ENCODE peak calls at places on chromosome 15, in six cellular contexts. One of them, this sample, is unnamed.
A peak's percentile ranks its signal among the peaks of the same experiment; 100 is the strongest.

GRCh38 chr15:100026041-100026440 is 292.8 kb upstream of the LYSMD4 start:
- DNase-seq in small intestine: no peak
- DNase-seq in neuronal stem cell: no peak
- DNase-seq in SJSA1: no peak
- DNase-seq in upper lobe of right lung: no peak
- DNase-seq in neural progenitor cell: no peak
- DNase-seq in this sample: no peak

GRCh38 chr15:55277116-55277564 is 12.5 kb downstream of the RAB27A start:
- DNase-seq in small intestine: no peak
- DNase-seq in neuronal stem cell: no peak
- DNase-seq in SJSA1: no peak
- DNase-seq in upper lobe of right lung: no peak
- DNase-seq in neural progenitor cell: no peak
- DNase-seq in this sample: no peak

GRCh38 chr15:72857331-72858065 is 73.9 kb upstream of the ADPGK start:
- DNase-seq in small intestine: peak; percentile 56
- DNase-seq in neuronal stem cell: no peak
- DNase-seq in SJSA1: peak; percentile 16
- DNase-seq in upper lobe of right lung: no peak
- DNase-seq in neural progenitor cell: no peak
- DNase-seq in this sample: no peak

GRCh38 chr15:76293361-76293760 is 17.9 kb downstream of the ETFA start:
- DNase-seq in small intestine: no peak
- DNase-seq in neuronal stem cell: no peak
- DNase-seq in SJSA1: no peak
- DNase-seq in upper lobe of right lung: no peak
- DNase-seq in neural progenitor cell: no peak
- DNase-seq in this sample: no peak

GRCh38 chr15:75145027-75145841 is 56.4 kb upstream of the C15orf39 start:
- DNase-seq in small intestine: no peak
- DNase-seq in neuronal stem cell: no peak
- DNase-seq in SJSA1: peak; percentile 88
- DNase-seq in upper lobe of right lung: no peak
- DNase-seq in neural progenitor cell: no peak
- DNase-seq in this sample: no peak

GRCh38 chr15:100330221-100330620 is 11.6 kb downstream of the ADAMTS17 start:
- DNase-seq in small intestine: peak; percentile 10
- DNase-seq in neuronal stem cell: no peak
- DNase-seq in SJSA1: no peak
- DNase-seq in upper lobe of right lung: no peak
- DNase-seq in neural progenitor cell: no peak
- DNase-seq in this sample: no peak

GRCh38 chr15:38316311-38316710 is 63.7 kb downstream of the SPRED1 start:
- DNase-seq in small intestine: no peak
- DNase-seq in neuronal stem cell: no peak
- DNase-seq in SJSA1: no peak
- DNase-seq in upper lobe of right lung: no peak
- DNase-seq in neural progenitor cell: no peak
- DNase-seq in this sample: no peak

GRCh38 chr15:59896652-59897051 is 107.5 kb upstream of the FOXB1 start:
- DNase-seq in small intestine: no peak
- DNase-seq in neuronal stem cell: no peak
- DNase-seq in SJSA1: no peak
- DNase-seq in upper lobe of right lung: no peak
- DNase-seq in neural progenitor cell: no peak
- DNase-seq in this sample: no peak

GRCh38 chr15:74240002-74240568 is 4.0 kb downstream of the CCDC33 start:
- DNase-seq in small intestine: peak; percentile 86
- DNase-seq in neuronal stem cell: no peak
- DNase-seq in SJSA1: peak; percentile 96
- DNase-seq in upper lobe of right lung: peak; percentile 90
- DNase-seq in neural progenitor cell: no peak
- DNase-seq in this sample: peak; percentile 97

GRCh38 chr15:26294062-26294689 is 431.0 kb upstream of the ATP10A start:
- DNase-seq in small intestine: no peak
- DNase-seq in neuronal stem cell: peak; percentile 9
- DNase-seq in SJSA1: no peak
- DNase-seq in upper lobe of right lung: no peak
- DNase-seq in neural progenitor cell: peak; percentile 53
- DNase-seq in this sample: no peak

GRCh38 chr15:90295270-90295648 is 29.8 kb downstream of the NGRN start:
- DNase-seq in small intestine: peak; percentile 19
- DNase-seq in neuronal stem cell: no peak
- DNase-seq in SJSA1: no peak
- DNase-seq in upper lobe of right lung: no peak
- DNase-seq in neural progenitor cell: no peak
- DNase-seq in this sample: no peak

GRCh38 chr15:59396211-59396610 is 23.5 kb upstream of the MYO1E start:
- DNase-seq in small intestine: no peak
- DNase-seq in neuronal stem cell: no peak
- DNase-seq in SJSA1: no peak
- DNase-seq in upper lobe of right lung: no peak
- DNase-seq in neural progenitor cell: no peak
- DNase-seq in this sample: no peak

GRCh38 chr15:78502641-78503040 is 4.7 kb upstream of the HYKK start:
- DNase-seq in small intestine: no peak
- DNase-seq in neuronal stem cell: no peak
- DNase-seq in SJSA1: no peak
- DNase-seq in upper lobe of right lung: no peak
- DNase-seq in neural progenitor cell: no peak
- DNase-seq in this sample: no peak

GRCh38 chr15:78508272-78508671 is 895 bp downstream of the HYKK start:
- DNase-seq in small intestine: peak; percentile 86
- DNase-seq in neuronal stem cell: no peak
- DNase-seq in SJSA1: no peak
- DNase-seq in upper lobe of right lung: no peak
- DNase-seq in neural progenitor cell: peak; percentile 4
- DNase-seq in this sample: no peak

GRCh38 chr15:78509726-78510312 is 2.4 kb downstream of the HYKK start:
- DNase-seq in small intestine: no peak
- DNase-seq in neuronal stem cell: no peak
- DNase-seq in SJSA1: no peak
- DNase-seq in upper lobe of right lung: no peak
- DNase-seq in neural progenitor cell: no peak
- DNase-seq in this sample: no peak

GRCh38 chr15:78507831-78508160 is 419 bp downstream of the HYKK start:
- DNase-seq in small intestine: no peak
- DNase-seq in neuronal stem cell: no peak
- DNase-seq in SJSA1: no peak
- DNase-seq in upper lobe of right lung: no peak
- DNase-seq in neural progenitor cell: no peak
- DNase-seq in this sample: no peak

GRCh38 chr15:78506971-78507830 is at the start of gene HYKK:
- DNase-seq in small intestine: peak; percentile 99
- DNase-seq in neuronal stem cell: peak; percentile 92
- DNase-seq in SJSA1: peak; percentile 95
- DNase-seq in upper lobe of right lung: peak; percentile 94
- DNase-seq in neural progenitor cell: peak; percentile 98
- DNase-seq in this sample: peak; percentile 99
- H3K27ac ChIP-seq in small intestine: peak within 1 kb of the TSS; percentile 42
- H3K27ac ChIP-seq in neuronal stem cell: peak within 1 kb of the TSS; percentile 5
- H3K27ac ChIP-seq in SJSA1: no peak within 1 kb of the TSS
- H3K27ac ChIP-seq in upper lobe of right lung: peak within 1 kb of the TSS; percentile 65
- H3K27ac ChIP-seq in neural progenitor cell: no peak within 1 kb of the TSS
- H3K27ac ChIP-seq in this sample: no peak within 1 kb of the TSS

GRCh38 chr15:62272290-62272689 is 107.2 kb upstream of the C2CD4B start:
- DNase-seq in small intestine: no peak
- DNase-seq in neuronal stem cell: no peak
- DNase-seq in SJSA1: no peak
- DNase-seq in upper lobe of right lung: no peak
- DNase-seq in neural progenitor cell: no peak
- DNase-seq in this sample: no peak

GRCh38 chr15:62275818-62276217 is 110.7 kb upstream of the C2CD4B start:
- DNase-seq in small intestine: peak; percentile 36
- DNase-seq in neuronal stem cell: no peak
- DNase-seq in SJSA1: no peak
- DNase-seq in upper lobe of right lung: no peak
- DNase-seq in neural progenitor cell: no peak
- DNase-seq in this sample: no peak

GRCh38 chr15:62269504-62269903 is 104.4 kb upstream of the C2CD4B start:
- DNase-seq in small intestine: no peak
- DNase-seq in neuronal stem cell: no peak
- DNase-seq in SJSA1: no peak
- DNase-seq in upper lobe of right lung: no peak
- DNase-seq in neural progenitor cell: peak; percentile 18
- DNase-seq in this sample: peak; percentile 8

GRCh38 chr15:62270216-62270921 is 105.3 kb upstream of the C2CD4B start:
- DNase-seq in small intestine: no peak
- DNase-seq in neuronal stem cell: no peak
- DNase-seq in SJSA1: no peak
- DNase-seq in upper lobe of right lung: no peak
- DNase-seq in neural progenitor cell: no peak
- DNase-seq in this sample: no peak
- H3K9me3 ChIP-seq in small intestine: peaks cover 4% of the 10 kb centered on the region
- H3K9me3 ChIP-seq in neuronal stem cell: peaks cover 7% of the 10 kb centered on the region
- H3K9me3 ChIP-seq in SJSA1: peaks cover 14% of the 10 kb centered on the region
- H3K9me3 ChIP-seq in upper lobe of right lung: peaks cover 30% of the 10 kb centered on the region
- H3K9me3 ChIP-seq in neural progenitor cell: no peaks in the 10 kb centered on the region
- H3K9me3 ChIP-seq in this sample: peaks cover 22% of the 10 kb centered on the region

GRCh38 chr15:56767315-56767714 is 34.0 kb upstream of the ZNF280D start:
- DNase-seq in small intestine: no peak
- DNase-seq in neuronal stem cell: no peak
- DNase-seq in SJSA1: no peak
- DNase-seq in upper lobe of right lung: no peak
- DNase-seq in neural progenitor cell: no peak
- DNase-seq in this sample: no peak

GRCh38 chr15:56774356-56774755 is 41.0 kb upstream of the ZNF280D start:
- DNase-seq in small intestine: no peak
- DNase-seq in neuronal stem cell: no peak
- DNase-seq in SJSA1: no peak
- DNase-seq in upper lobe of right lung: no peak
- DNase-seq in neural progenitor cell: no peak
- DNase-seq in this sample: no peak

GRCh38 chr15:56772868-56773639 is 39.7 kb upstream of the ZNF280D start:
- DNase-seq in small intestine: peak; percentile 4
- DNase-seq in neuronal stem cell: no peak
- DNase-seq in SJSA1: no peak
- DNase-seq in upper lobe of right lung: no peak
- DNase-seq in neural progenitor cell: no peak
- DNase-seq in this sample: no peak

GRCh38 chr15:56765252-56765651 is 31.9 kb upstream of the ZNF280D start:
- DNase-seq in small intestine: no peak
- DNase-seq in neuronal stem cell: no peak
- DNase-seq in SJSA1: no peak
- DNase-seq in upper lobe of right lung: no peak
- DNase-seq in neural progenitor cell: no peak
- DNase-seq in this sample: peak; percentile 79

GRCh38 chr15:56770191-56770590 is 36.9 kb upstream of the ZNF280D start:
- DNase-seq in small intestine: no peak
- DNase-seq in neuronal stem cell: no peak
- DNase-seq in SJSA1: no peak
- DNase-seq in upper lobe of right lung: no peak
- DNase-seq in neural progenitor cell: no peak
- DNase-seq in this sample: no peak
- H3K27ac ChIP-seq in small intestine: no peak overlapping the region
- H3K27ac ChIP-seq in neuronal stem cell: no peak overlapping the region
- H3K27ac ChIP-seq in SJSA1: no peak overlapping the region
- H3K27ac ChIP-seq in upper lobe of right lung: no peak overlapping the region
- H3K27ac ChIP-seq in neural progenitor cell: no peak overlapping the region
- H3K27ac ChIP-seq in this sample: no peak overlapping the region

GRCh38 chr15:25094519-25094918 is 139.7 kb downstream of the SNRPN start:
- DNase-seq in small intestine: no peak
- DNase-seq in neuronal stem cell: no peak
- DNase-seq in SJSA1: peak; percentile 25
- DNase-seq in upper lobe of right lung: no peak
- DNase-seq in neural progenitor cell: no peak
- DNase-seq in this sample: no peak
- H3K9me3 ChIP-seq in small intestine: peaks cover 2% of the 10 kb centered on the region
- H3K9me3 ChIP-seq in neuronal stem cell: peaks cover 58% of the 10 kb centered on the region
- H3K9me3 ChIP-seq in SJSA1: peaks cover 6% of the 10 kb centered on the region
- H3K9me3 ChIP-seq in upper lobe of right lung: peaks cover 62% of the 10 kb centered on the region
- H3K9me3 ChIP-seq in neural progenitor cell: peaks cover 3% of the 10 kb centered on the region
- H3K9me3 ChIP-seq in this sample: peaks cover 19% of the 10 kb centered on the region

DNA sequence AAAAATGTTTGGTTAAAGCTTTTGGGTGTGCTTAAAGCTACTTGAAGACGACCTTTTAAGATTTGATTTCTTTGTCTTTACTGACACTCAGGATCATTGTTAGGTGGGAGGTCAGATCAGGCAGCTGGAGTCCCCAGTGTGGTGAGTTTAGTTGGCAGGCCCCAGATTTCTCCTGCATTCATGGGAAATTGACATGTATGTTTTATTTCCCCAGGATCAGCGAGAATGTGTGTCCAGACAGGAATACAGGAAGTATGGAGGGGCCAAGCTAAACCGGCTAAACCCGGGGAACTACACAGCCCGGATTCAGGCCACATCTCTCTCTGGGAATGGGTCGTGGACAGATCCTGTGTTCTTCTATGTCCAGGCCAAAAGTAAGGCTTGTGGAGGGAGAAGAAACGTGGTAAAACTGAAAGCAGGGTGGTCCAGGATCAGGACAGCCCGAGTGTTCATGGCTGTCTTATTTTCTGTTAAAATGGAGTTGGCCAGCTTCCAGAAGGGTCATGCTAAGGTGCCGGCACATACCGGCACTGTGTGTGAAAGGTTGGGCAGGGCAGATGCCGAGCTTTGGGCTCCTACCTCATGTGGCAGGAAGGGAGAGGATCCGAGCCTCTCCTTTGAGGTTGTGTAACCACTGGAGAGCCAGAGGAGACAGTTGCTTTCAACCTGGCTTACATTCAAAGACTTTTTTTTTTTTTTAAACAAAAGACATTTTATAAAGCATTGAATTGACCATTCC is 83.1 kb downstream of the PGPEP1L start:
- DNase-seq in small intestine: no peak
- DNase-seq in neuronal stem cell: no peak
- DNase-seq in SJSA1: no peak
- DNase-seq in upper lobe of right lung: no peak
- DNase-seq in neural progenitor cell: no peak
- DNase-seq in this sample: no peak
- H3K27ac ChIP-seq in small intestine: no peak overlapping the region
- H3K27ac ChIP-seq in neuronal stem cell: no peak overlapping the region
- H3K27ac ChIP-seq in SJSA1: no peak overlapping the region
- H3K27ac ChIP-seq in upper lobe of right lung: peak overlapping the region; percentile 1
- H3K27ac ChIP-seq in neural progenitor cell: no peak overlapping the region
- H3K27ac ChIP-seq in this sample: no peak overlapping the region